ENCODE peak calls at places on chromosomes 5 and 9, in five cellular contexts. One of them, this sample, is unnamed.
A peak's percentile ranks its signal among the peaks of the same experiment; 100 is the strongest.

GRCh38 chr9:71980266-71981018 is 69.0 kb downstream of the C9orf85 start:
- DNase-seq in brain microvascular endothelial cell: no peak
- DNase-seq in esophagus squamous epithelium: no peak
- DNase-seq in SK-N-SH: no peak
- DNase-seq in fibroblast of pulmonary artery: no peak
- DNase-seq in this sample: no peak

GRCh38 chr9:13263511-13263910 is 16.0 kb downstream of the MPDZ start:
- DNase-seq in brain microvascular endothelial cell: no peak
- DNase-seq in esophagus squamous epithelium: no peak
- DNase-seq in SK-N-SH: no peak
- DNase-seq in fibroblast of pulmonary artery: no peak
- DNase-seq in this sample: no peak

GRCh38 chr5:91074615-91075014 is 308.5 kb downstream of the ARRDC3 start:
- DNase-seq in brain microvascular endothelial cell: peak; percentile 69
- DNase-seq in esophagus squamous epithelium: no peak
- DNase-seq in SK-N-SH: no peak
- DNase-seq in fibroblast of pulmonary artery: peak; percentile 89
- DNase-seq in this sample: peak; percentile 90

GRCh38 chr9:135216666-135217431 is 129.4 kb downstream of the OLFM1 start:
- DNase-seq in brain microvascular endothelial cell: no peak
- DNase-seq in esophagus squamous epithelium: no peak
- DNase-seq in SK-N-SH: peak; percentile 70
- DNase-seq in fibroblast of pulmonary artery: no peak
- DNase-seq in this sample: peak; percentile 1

GRCh38 chr5:77073667-77074066 is 13.4 kb downstream of the ZBED3 start:
- DNase-seq in brain microvascular endothelial cell: peak; percentile 43
- DNase-seq in esophagus squamous epithelium: no peak
- DNase-seq in SK-N-SH: no peak
- DNase-seq in fibroblast of pulmonary artery: peak; percentile 18
- DNase-seq in this sample: no peak

GRCh38 chr5:137001026-137001569 is 498.0 kb downstream of the SPOCK1 start:
- DNase-seq in brain microvascular endothelial cell: no peak
- DNase-seq in esophagus squamous epithelium: no peak
- DNase-seq in SK-N-SH: peak; percentile 19
- DNase-seq in fibroblast of pulmonary artery: no peak
- DNase-seq in this sample: no peak

GRCh38 chr5:17177491-17178204 is 39.8 kb upstream of the BASP1 start:
- DNase-seq in brain microvascular endothelial cell: no peak
- DNase-seq in esophagus squamous epithelium: no peak
- DNase-seq in SK-N-SH: no peak
- DNase-seq in fibroblast of pulmonary artery: no peak
- DNase-seq in this sample: peak; percentile 47

GRCh38 chr9:24011206-24011605 is 185.2 kb upstream of the ELAVL2 start:
- DNase-seq in brain microvascular endothelial cell: no peak
- DNase-seq in esophagus squamous epithelium: no peak
- DNase-seq in SK-N-SH: no peak
- DNase-seq in fibroblast of pulmonary artery: no peak
- DNase-seq in this sample: no peak

GRCh38 chr5:83988293-83988685 is 267.6 kb upstream of the HAPLN1 start:
- DNase-seq in brain microvascular endothelial cell: no peak
- DNase-seq in esophagus squamous epithelium: no peak
- DNase-seq in SK-N-SH: no peak
- DNase-seq in fibroblast of pulmonary artery: no peak
- DNase-seq in this sample: no peak

GRCh38 chr9:126170286-126170823 is 156.3 kb upstream of the MVB12B start:
- DNase-seq in brain microvascular endothelial cell: no peak
- DNase-seq in esophagus squamous epithelium: no peak
- DNase-seq in SK-N-SH: no peak
- DNase-seq in fibroblast of pulmonary artery: no peak
- DNase-seq in this sample: no peak

GRCh38 chr9:120439147-120439546 is 140.8 kb downstream of the CDK5RAP2 start:
- DNase-seq in brain microvascular endothelial cell: no peak
- DNase-seq in esophagus squamous epithelium: no peak
- DNase-seq in SK-N-SH: peak; percentile 32
- DNase-seq in fibroblast of pulmonary artery: peak; percentile 25
- DNase-seq in this sample: no peak

GRCh38 chr9:112751059-112751795 is 667 bp downstream of the SNX30 start:
- DNase-seq in brain microvascular endothelial cell: peak; percentile 62
- DNase-seq in esophagus squamous epithelium: no peak
- DNase-seq in SK-N-SH: peak; percentile 74
- DNase-seq in fibroblast of pulmonary artery: peak; percentile 69
- DNase-seq in this sample: peak; percentile 58

GRCh38 chr5:72314571-72315172 is 5.4 kb downstream of the MRPS27 start:
- DNase-seq in brain microvascular endothelial cell: peak; percentile 81
- DNase-seq in esophagus squamous epithelium: no peak
- DNase-seq in SK-N-SH: peak; percentile 17
- DNase-seq in fibroblast of pulmonary artery: peak; percentile 87
- DNase-seq in this sample: peak; percentile 80

GRCh38 chr5:132493821-132494220 is 3.2 kb upstream of the IRF1 start:
- DNase-seq in brain microvascular endothelial cell: no peak
- DNase-seq in esophagus squamous epithelium: no peak
- DNase-seq in SK-N-SH: no peak
- DNase-seq in fibroblast of pulmonary artery: no peak
- DNase-seq in this sample: no peak

GRCh38 chr5:132497488-132497997 is 7.0 kb upstream of the IRF1 start:
- DNase-seq in brain microvascular endothelial cell: peak; percentile 89
- DNase-seq in esophagus squamous epithelium: no peak
- DNase-seq in SK-N-SH: peak; percentile 31
- DNase-seq in fibroblast of pulmonary artery: peak; percentile 94
- DNase-seq in this sample: peak; percentile 94

GRCh38 chr5:132495063-132495671 is 4.6 kb upstream of the IRF1 start:
- DNase-seq in brain microvascular endothelial cell: no peak
- DNase-seq in esophagus squamous epithelium: no peak
- DNase-seq in SK-N-SH: no peak
- DNase-seq in fibroblast of pulmonary artery: no peak
- DNase-seq in this sample: no peak

GRCh38 chr5:132496631-132497487 is 6.3 kb upstream of the IRF1 start:
- DNase-seq in brain microvascular endothelial cell: peak; percentile 78
- DNase-seq in esophagus squamous epithelium: peak; percentile 52
- DNase-seq in SK-N-SH: peak; percentile 96
- DNase-seq in fibroblast of pulmonary artery: peak; percentile 84
- DNase-seq in this sample: peak; percentile 83

GRCh38 chr5:132495672-132496630 is 5.4 kb upstream of the IRF1 start:
- DNase-seq in brain microvascular endothelial cell: peak; percentile 80
- DNase-seq in esophagus squamous epithelium: peak; percentile 75
- DNase-seq in SK-N-SH: peak; percentile 85
- DNase-seq in fibroblast of pulmonary artery: peak; percentile 95
- DNase-seq in this sample: peak; percentile 93
- TF ChIP-seq CTCF in brain microvascular endothelial cell: peak; percentile 33
- TF ChIP-seq CTCF in esophagus squamous epithelium: no peak
- TF ChIP-seq CTCF in SK-N-SH: peak; percentile 11
- TF ChIP-seq CTCF in fibroblast of pulmonary artery: peak; percentile 1
- TF ChIP-seq CTCF in this sample: no peak

DNA sequence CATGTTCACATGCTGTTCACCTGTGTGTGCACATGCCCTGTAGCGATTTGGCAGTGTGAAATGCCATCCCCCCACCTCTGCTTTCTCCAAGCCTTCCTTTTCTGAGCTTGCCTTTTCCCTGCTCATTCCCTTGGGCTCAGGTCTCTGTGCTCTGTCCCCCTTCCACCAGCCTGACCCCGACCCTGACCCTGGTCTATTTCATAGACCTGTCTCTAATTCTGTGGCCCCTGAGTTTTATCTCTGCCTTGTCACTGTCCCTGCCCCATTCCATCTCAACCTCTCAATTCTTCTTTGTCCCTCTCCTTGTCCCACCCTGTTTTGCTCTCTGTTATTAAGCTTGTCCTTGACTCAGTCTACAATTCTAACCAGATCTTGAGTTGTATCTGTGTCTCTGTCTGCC is 735 bp downstream of the ARAP3 start:
- DNase-seq in brain microvascular endothelial cell: no peak
- DNase-seq in esophagus squamous epithelium: no peak
- DNase-seq in SK-N-SH: peak; percentile 43
- DNase-seq in fibroblast of pulmonary artery: no peak
- DNase-seq in this sample: no peak
- H3K4me3 ChIP-seq in brain microvascular endothelial cell: peak overlapping the region; percentile 54
- H3K4me3 ChIP-seq in esophagus squamous epithelium: peak overlapping the region; percentile 65
- H3K4me3 ChIP-seq in SK-N-SH: peak overlapping the region; percentile 55
- H3K4me3 ChIP-seq in fibroblast of pulmonary artery: peak overlapping the region; percentile 67
- H3K4me3 ChIP-seq in this sample: peak overlapping the region; percentile 64

DNA sequence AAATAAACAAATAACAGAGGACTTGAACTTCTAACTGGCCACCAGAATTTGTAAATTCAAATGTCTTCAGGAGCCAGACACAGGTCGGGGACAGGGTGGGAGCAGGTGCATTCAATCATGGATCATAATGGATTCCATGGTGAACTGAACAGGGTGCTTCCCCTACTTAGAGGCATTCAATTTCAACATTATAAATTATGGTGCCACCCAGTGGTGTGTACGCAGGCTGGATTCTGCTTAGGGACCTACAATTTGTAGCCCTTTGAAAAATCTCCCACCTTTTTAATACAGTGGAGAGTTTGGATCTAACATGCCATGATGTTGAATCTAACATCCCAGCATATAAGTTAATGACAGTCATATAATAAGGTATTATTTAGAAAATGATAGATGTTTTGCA is 22.3 kb downstream of the KLF9 start:
- DNase-seq in brain microvascular endothelial cell: no peak
- DNase-seq in esophagus squamous epithelium: no peak
- DNase-seq in SK-N-SH: peak; percentile 34
- DNase-seq in fibroblast of pulmonary artery: no peak
- DNase-seq in this sample: no peak
- TF ChIP-seq CTCF in brain microvascular endothelial cell: peak; percentile 52
- TF ChIP-seq CTCF in esophagus squamous epithelium: no peak
- TF ChIP-seq CTCF in SK-N-SH: peak; percentile 45
- TF ChIP-seq CTCF in fibroblast of pulmonary artery: peak; percentile 38
- TF ChIP-seq CTCF in this sample: peak; percentile 13

GRCh38 chr9:131405429-131405828 is 11.5 kb downstream of the PRRC2B start:
- DNase-seq in brain microvascular endothelial cell: peak; percentile 50
- DNase-seq in esophagus squamous epithelium: no peak
- DNase-seq in SK-N-SH: no peak
- DNase-seq in fibroblast of pulmonary artery: peak; percentile 63
- DNase-seq in this sample: peak; percentile 96
- H3K4me3 ChIP-seq in brain microvascular endothelial cell: no peak overlapping the region
- H3K4me3 ChIP-seq in esophagus squamous epithelium: no peak overlapping the region
- H3K4me3 ChIP-seq in SK-N-SH: no peak overlapping the region
- H3K4me3 ChIP-seq in fibroblast of pulmonary artery: no peak overlapping the region
- H3K4me3 ChIP-seq in this sample: peak overlapping the region; percentile 37

DNA sequence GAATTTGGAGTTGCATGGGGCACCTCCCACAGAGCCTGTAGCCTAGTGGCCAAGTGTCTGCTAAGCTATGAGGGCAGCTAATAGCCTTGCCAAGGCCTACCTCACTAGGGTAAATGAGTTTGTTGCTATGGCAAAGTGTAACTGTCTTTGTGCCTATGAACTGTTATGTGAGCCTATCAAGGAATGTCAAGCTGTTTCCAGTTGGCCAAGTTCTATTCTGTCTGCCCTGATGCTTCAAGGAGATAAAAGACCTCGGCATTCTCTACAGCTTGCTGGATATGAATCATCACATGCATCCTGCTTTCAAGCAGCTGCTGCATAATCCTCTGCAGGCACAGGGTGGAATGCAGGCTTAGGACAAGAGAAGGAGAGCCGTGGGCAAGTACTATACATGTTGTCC is 69.8 kb upstream of the CCDC112 start:
- DNase-seq in brain microvascular endothelial cell: peak; percentile 96
- DNase-seq in esophagus squamous epithelium: no peak
- DNase-seq in SK-N-SH: peak; percentile 22
- DNase-seq in fibroblast of pulmonary artery: peak; percentile 95
- DNase-seq in this sample: peak; percentile 92
- TF ChIP-seq CTCF in brain microvascular endothelial cell: no peak
- TF ChIP-seq CTCF in esophagus squamous epithelium: no peak
- TF ChIP-seq CTCF in SK-N-SH: peak; percentile 31
- TF ChIP-seq CTCF in fibroblast of pulmonary artery: peak; percentile 12
- TF ChIP-seq CTCF in this sample: peak; percentile 17

GRCh38 chr5:142319105-142319504 is 5.7 kb downstream of the SPRY4 start:
- DNase-seq in brain microvascular endothelial cell: no peak
- DNase-seq in esophagus squamous epithelium: no peak
- DNase-seq in SK-N-SH: no peak
- DNase-seq in fibroblast of pulmonary artery: no peak
- DNase-seq in this sample: peak; percentile 36
- H3K4me3 ChIP-seq in brain microvascular endothelial cell: peak overlapping the region; percentile 98
- H3K4me3 ChIP-seq in esophagus squamous epithelium: no peak overlapping the region
- H3K4me3 ChIP-seq in SK-N-SH: no peak overlapping the region
- H3K4me3 ChIP-seq in fibroblast of pulmonary artery: peak overlapping the region; percentile 95
- H3K4me3 ChIP-seq in this sample: peak overlapping the region; percentile 23

DNA sequence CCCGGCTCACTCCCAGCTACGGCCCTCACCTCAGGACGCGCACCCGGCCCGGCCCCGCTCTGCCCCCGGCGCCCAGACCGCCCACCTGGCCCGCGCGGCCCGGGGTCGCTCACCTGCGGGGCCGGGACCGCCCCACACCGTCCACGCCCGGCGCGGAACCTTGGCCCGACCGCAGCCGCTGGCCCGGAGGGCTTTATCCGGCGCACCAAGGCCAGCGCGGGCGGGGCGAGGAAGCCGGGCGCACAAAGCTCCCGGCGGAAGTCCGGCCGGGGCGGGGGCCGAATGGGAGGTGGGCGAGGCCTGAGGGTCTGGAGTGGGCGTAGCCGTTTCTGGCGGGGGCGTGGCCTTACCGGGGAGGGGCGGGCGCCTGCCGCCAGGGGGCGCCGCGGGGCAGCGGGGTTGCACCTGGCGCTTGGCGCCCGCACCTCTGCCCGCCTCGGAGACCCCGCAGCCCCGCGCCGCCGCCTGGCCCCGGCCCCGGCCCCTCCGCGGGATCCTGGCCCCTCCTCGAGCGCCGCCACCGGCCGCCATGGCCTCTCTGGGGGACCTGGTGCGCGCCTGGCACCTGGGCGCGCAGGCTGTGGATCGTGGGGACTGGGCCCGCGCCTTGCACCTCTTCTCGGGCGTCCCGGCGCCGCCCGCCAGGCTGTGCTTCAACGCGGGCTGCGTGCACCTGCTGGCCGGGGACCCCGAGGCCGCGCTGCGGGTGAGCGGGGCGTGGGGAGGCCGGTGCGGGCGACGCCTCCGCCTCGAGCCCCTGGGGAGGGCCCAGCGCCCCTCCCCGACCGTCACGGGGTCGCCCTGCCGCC is at the start of the genes EXD3 and NOXA1:
- DNase-seq in brain microvascular endothelial cell: peak; percentile 61
- DNase-seq in esophagus squamous epithelium: peak; percentile 47
- DNase-seq in SK-N-SH: peak; percentile 100
- DNase-seq in fibroblast of pulmonary artery: peak; percentile 94
- DNase-seq in this sample: peak; percentile 89
- TF ChIP-seq CTCF in brain microvascular endothelial cell: peak; percentile 48
- TF ChIP-seq CTCF in esophagus squamous epithelium: peak; percentile 87
- TF ChIP-seq CTCF in SK-N-SH: peak; percentile 58
- TF ChIP-seq CTCF in fibroblast of pulmonary artery: peak; percentile 20
- TF ChIP-seq CTCF in this sample: peak; percentile 53

DNA sequence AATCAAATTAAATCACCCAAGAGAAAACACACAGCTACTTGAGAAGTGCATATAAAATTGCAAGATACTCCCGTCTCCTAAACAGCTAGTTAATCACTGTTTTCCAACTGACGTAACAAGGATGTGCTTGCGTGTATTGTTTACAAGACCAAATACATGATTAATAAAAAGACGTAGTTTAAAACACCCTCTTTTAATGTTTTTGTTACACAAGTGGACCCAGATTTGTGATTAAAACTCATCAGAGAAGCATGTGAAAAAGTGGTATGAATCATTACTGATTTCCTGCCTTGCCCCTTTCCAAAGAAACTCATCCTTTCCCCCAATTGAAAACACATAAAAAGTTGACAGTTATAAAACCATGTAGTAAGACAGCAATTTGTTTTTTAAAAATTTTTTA is 61.6 kb upstream of the FST start:
- DNase-seq in brain microvascular endothelial cell: peak; percentile 80
- DNase-seq in esophagus squamous epithelium: no peak
- DNase-seq in SK-N-SH: no peak
- DNase-seq in fibroblast of pulmonary artery: peak; percentile 95
- DNase-seq in this sample: peak; percentile 97
- H3K4me3 ChIP-seq in brain microvascular endothelial cell: no peak overlapping the region
- H3K4me3 ChIP-seq in esophagus squamous epithelium: no peak overlapping the region
- H3K4me3 ChIP-seq in SK-N-SH: peak overlapping the region; percentile 2
- H3K4me3 ChIP-seq in fibroblast of pulmonary artery: no peak overlapping the region
- H3K4me3 ChIP-seq in this sample: no peak overlapping the region

This sample was measured in fibroblast of the aortic adventitia.